ENCODE peak calls at places on chromosomes 12 and 14, in ten cellular contexts. D is left ventricle myocardium inferior; S is upper lobe of right lung; O is CD8-positive, alpha-beta memory T cell; E is heart right ventricle; R is fibroblast of lung; K is lower lobe of right lung; Y is ovary; G is spleen; Z is adipocyte. X is an unnamed sample. For H3K27me3 and H3K4me1, the result is how much of the 10 kb centered on the place peaks cover.

GRCh38 chr12:1614360-1614759 is 14.7 kb upstream of the WNT5B start:
- DNase-seq in K (no peak), R (no peak), E (no peak), O (no peak), Y (no peak), G (no peak), S (no peak), Z (no peak), D (no peak), X (no peak)

GRCh38 chr12:123148223-123148622 is 2.7 kb downstream of the PITPNM2 start:
- DNase-seq in Y (no peak), R (no peak), E (no peak), O (no peak), K (no peak), S (no peak), Z (no peak), G (no peak), D (no peak), X (no peak)

GRCh38 chr12:90909069-90909676 is 45.8 kb downstream of the CCER1 start:
- DNase-seq in S (no peak), G (no peak), D (no peak), R (peak), E (peak), Z (peak), K (no peak), O (no peak), Y (no peak), X (no peak)

GRCh38 chr14:61527325-61528100 is 167.8 kb upstream of the HIF1A start:
- DNase-seq in O (no peak), E (no peak), D (no peak), Z (peak), G (no peak), K (no peak), R (peak), S (no peak), Y (peak), X (no peak)

GRCh38 chr14:37622231-37622923 is 26.9 kb downstream of the TTC6 start:
- DNase-seq in E (no peak), Y (no peak), S (no peak), G (no peak), R (peak), K (no peak), D (no peak), O (no peak), Z (no peak), X (no peak)

GRCh38 chr14:54047645-54048308 is 91.2 kb upstream of the BMP4 start:
- DNase-seq in K (no peak), Y (no peak), Z (no peak), S (no peak), O (no peak), D (no peak), E (no peak), R (no peak), G (no peak), X (no peak)

GRCh38 chr12:22284871-22285270 is 49.6 kb downstream of the ST8SIA1 start:
- DNase-seq in G (no peak), Y (no peak), K (no peak), Z (no peak), D (no peak), O (no peak), R (peak), S (no peak), E (no peak), X (no peak)

GRCh38 chr12:89995870-89996269 is 287.2 kb upstream of the ATP2B1 start:
- DNase-seq in K (no peak), E (no peak), O (no peak), R (no peak), D (no peak), S (no peak), G (no peak), Z (no peak), Y (no peak), X (no peak)

GRCh38 chr12:42997032-42997431 is 407.5 kb upstream of the PRICKLE1 start:
- DNase-seq in R (no peak), G (no peak), O (no peak), Y (no peak), S (no peak), E (no peak), D (no peak), Z (no peak), K (no peak), X (no peak)

GRCh38 chr12:2673966-2674810 is 120.6 kb upstream of the FKBP4 start:
- DNase-seq in Y (no peak), G (peak), R (no peak), O (no peak), D (no peak), E (no peak), K (no peak), Z (no peak), S (no peak), X (no peak)

GRCh38 chr12:103548622-103549601 is 38.2 kb upstream of the STAB2 start:
- DNase-seq in Y (peak), E (peak), K (no peak), G (no peak), O (peak), D (peak), S (no peak), R (peak), Z (peak), X (peak)

GRCh38 chr14:46582826-46583225 is 68.8 kb downstream of the RPL10L start:
- DNase-seq in O (no peak), E (no peak), R (no peak), S (no peak), G (no peak), Y (no peak), D (no peak), K (no peak), Z (no peak), X (no peak)

GRCh38 chr14:34359423-34360120 is 102.5 kb downstream of the SPTSSA start:
- DNase-seq in R (no peak), E (no peak), D (no peak), Z (no peak), K (no peak), S (no peak), Y (no peak), G (no peak), O (no peak), X (no peak)

GRCh38 chr14:100660498-100661339 is 66.0 kb upstream of the DLK1 start:
- DNase-seq in R (peak), D (no peak), S (no peak), Z (no peak), Y (no peak), O (no peak), G (no peak), E (no peak), K (no peak), X (no peak)

GRCh38 chr14:36509056-36509917 is 10.7 kb downstream of the NKX2-1 start:
- DNase-seq in G (no peak), O (no peak), S (no peak), E (no peak), R (no peak), K (no peak), Y (no peak), Z (no peak), D (no peak), X (no peak)
- H3K27me3 ChIP-seq in G (half or more), O (under half), S (half or more), E (half or more), R (half or more), K (half or more), Y (under half), Z (half or more), D (half or more), X (under half)

GRCh38 chr12:19142499-19142898 is 13.0 kb downstream of the PLEKHA5 start:
- DNase-seq in O (no peak), S (no peak), K (no peak), Y (no peak), D (no peak), E (no peak), Z (no peak), R (no peak), G (no peak), X (no peak)
- H3K4me1 ChIP-seq in O (under half), S (under half), K (under half), Y (under half), D (half or more), E (under half), Z (under half), R (under half), G (under half), X (under half)

GRCh38 chr14:31228533-31228932 is 20.9 kb upstream of the HECTD1 start:
- DNase-seq in D (no peak), Y (no peak), Z (peak), S (no peak), R (peak), K (no peak), O (no peak), E (no peak), G (no peak), X (no peak)
- H3K4me3 ChIP-seq in D (no peak), Y (no peak), Z (peak), S (no peak), R (no peak), K (no peak), O (no peak), E (no peak), G (no peak), X (no peak)

GRCh38 chr14:94770815-94771190 is 890 bp upstream of the GSC start:
- DNase-seq in Y (no peak), S (no peak), G (peak), D (no peak), K (no peak), O (no peak), E (no peak), R (no peak), Z (no peak), X (no peak)
- H3K27me3 ChIP-seq in Y (under half), S (half or more), G (half or more), D (half or more), K (half or more), O (under half), E (half or more), R (half or more), Z (under half), X (half or more)

GRCh38 chr12:3999904-4000303 is 126.7 kb upstream of the PARP11 start:
- DNase-seq in K (no peak), D (no peak), R (no peak), Y (no peak), Z (no peak), E (no peak), O (no peak), G (no peak), S (no peak), X (no peak)
- H3K4me1 ChIP-seq in K (under half), D (under half), R (under half), Y (under half), Z (under half), E (under half), O (under half), G (under half), S (under half), X (under half)

DNA sequence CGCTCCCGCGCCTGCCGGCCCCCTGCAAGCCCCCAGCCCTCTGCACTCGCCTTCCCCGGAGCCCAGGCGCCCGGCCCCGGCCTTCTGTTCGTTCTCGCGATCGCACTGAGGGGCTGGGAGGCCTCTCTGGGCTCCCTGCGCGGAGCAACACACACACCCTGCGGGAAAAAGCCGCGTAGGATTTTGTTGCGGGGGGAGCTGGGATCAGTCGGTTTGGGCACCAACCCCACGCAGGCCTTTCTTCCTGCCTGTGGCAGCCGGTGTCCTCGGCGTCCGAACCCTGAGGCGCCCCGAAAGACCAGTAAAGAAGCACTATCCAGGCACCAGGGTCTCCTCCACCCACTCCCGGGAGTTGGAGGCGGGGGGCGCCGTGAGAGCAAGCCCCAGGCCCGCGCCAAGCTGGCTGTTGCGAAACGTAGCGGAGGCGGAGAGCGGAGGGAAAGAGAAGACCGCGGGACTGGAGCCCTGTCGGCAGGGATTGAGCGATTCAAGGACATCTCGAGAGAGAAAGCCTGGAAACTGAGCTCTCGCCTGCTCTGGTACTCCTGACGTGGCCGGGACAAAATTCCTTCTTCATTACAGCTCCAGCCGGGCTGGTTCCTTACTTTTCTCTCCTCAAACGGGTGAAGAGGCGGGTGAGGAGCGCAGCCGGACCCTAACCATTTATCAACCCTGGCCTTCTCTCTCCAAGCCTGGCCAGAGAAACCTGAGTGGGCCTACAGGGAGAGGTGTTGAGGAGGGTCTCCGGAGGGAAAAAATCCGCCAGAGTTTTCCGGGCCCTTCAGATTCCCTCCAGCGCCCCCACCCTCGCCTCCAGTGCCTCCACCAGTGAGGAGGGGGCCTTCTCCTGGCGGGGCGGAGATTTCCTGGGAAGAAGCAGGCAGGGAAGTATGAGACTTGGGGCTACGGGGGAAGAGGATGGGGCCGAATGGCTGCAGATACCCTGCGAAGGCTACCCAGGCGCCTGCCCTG is 1.7 kb upstream of the HOXC5 start:
- DNase-seq in Z (peak), Y (peak), O (no peak), S (peak), E (no peak), K (no peak), R (peak), D (no peak), G (peak), X (no peak)
- H3K4me3 ChIP-seq in Z (peak), Y (peak), O (no peak), S (peak), E (peak), K (peak), R (no peak), D (peak), G (no peak), X (no peak)

X was measured in CD4-positive, alpha-beta memory T cell.